ENCODE peak calls at places on chromosome 5, in six cellular contexts. J, A, X, M, G and O are unnamed samples. For H3K9me3, the result is how much of the 10 kb centered on the place peaks cover.

GRCh38 chr5:119054082-119054481 is 16.8 kb upstream of the DMXL1 start:
- DNase-seq in J (no peak), A (no peak), X (no peak), M (no peak), G (no peak), O (no peak)

GRCh38 chr5:94375801-94376200 is 242.6 kb downstream of the KIAA0825 start:
- DNase-seq in J (no peak), A (no peak), X (no peak), M (no peak), G (no peak), O (no peak)

GRCh38 chr5:169174923-169175322 is 126.0 kb downstream of the SLIT3 start:
- DNase-seq in J (no peak), A (no peak), X (no peak), M (no peak), G (no peak), O (no peak)

GRCh38 chr5:176803943-176804498 is 6.3 kb upstream of the UNC5A start:
- DNase-seq in J (no peak), A (no peak), X (no peak), M (no peak), G (no peak), O (no peak)

GRCh38 chr5:80620206-80620605 is 34.2 kb upstream of the MSH3 start:
- DNase-seq in J (no peak), A (no peak), X (peak), M (no peak), G (no peak), O (no peak)

GRCh38 chr5:148849461-148849860 is 23.1 kb downstream of the ADRB2 start:
- DNase-seq in J (no peak), A (no peak), X (no peak), M (no peak), G (peak), O (no peak)

GRCh38 chr5:175842947-175843793 is 28.2 kb upstream of the CPLX2 start:
- DNase-seq in J (no peak), A (peak), X (no peak), M (no peak), G (no peak), O (no peak)

GRCh38 chr5:434443-435146 is 8.4 kb upstream of the EXOC3 start:
- DNase-seq in J (no peak), A (no peak), X (peak), M (peak), G (no peak), O (no peak)

GRCh38 chr5:180522350-180522749 is 28.2 kb downstream of the CNOT6 start:
- DNase-seq in J (no peak), A (no peak), X (no peak), M (no peak), G (no peak), O (no peak)

GRCh38 chr5:2629035-2629434 is 122.4 kb downstream of the IRX2 start:
- DNase-seq in J (no peak), A (no peak), X (no peak), M (no peak), G (no peak), O (no peak)
- H3K9me3 ChIP-seq in J (under half), A (under half), X (under half), M (under half), G (under half), O (under half)

GRCh38 chr5:179269781-179270543 is 75.3 kb downstream of the ADAMTS2 start:
- DNase-seq in J (no peak), A (no peak), X (no peak), M (peak), G (no peak), O (peak)

GRCh38 chr5:179270581-179271300 is 74.5 kb downstream of the ADAMTS2 start:
- DNase-seq in J (no peak), A (no peak), X (peak), M (peak), G (no peak), O (peak)

GRCh38 chr5:179267671-179268071 is 77.6 kb downstream of the ADAMTS2 start:
- DNase-seq in J (no peak), A (no peak), X (peak), M (no peak), G (no peak), O (no peak)

GRCh38 chr5:179268399-179268952 is 76.8 kb downstream of the ADAMTS2 start:
- DNase-seq in J (no peak), A (no peak), X (peak), M (no peak), G (no peak), O (peak)

GRCh38 chr5:179268966-179269693 is 76.1 kb downstream of the ADAMTS2 start:
- DNase-seq in J (no peak), A (no peak), X (peak), M (no peak), G (no peak), O (peak)
- H3K9me3 ChIP-seq in J (under half), A (under half), X (under half), M (under half), G (under half), O (under half)

GRCh38 chr5:84229045-84229444 is 155.6 kb downstream of the EDIL3 start:
- DNase-seq in J (no peak), A (no peak), X (no peak), M (no peak), G (no peak), O (no peak)
- H3K9me3 ChIP-seq in J (under half), A (under half), X (under half), M (under half), G (under half), O (under half)

DNA sequence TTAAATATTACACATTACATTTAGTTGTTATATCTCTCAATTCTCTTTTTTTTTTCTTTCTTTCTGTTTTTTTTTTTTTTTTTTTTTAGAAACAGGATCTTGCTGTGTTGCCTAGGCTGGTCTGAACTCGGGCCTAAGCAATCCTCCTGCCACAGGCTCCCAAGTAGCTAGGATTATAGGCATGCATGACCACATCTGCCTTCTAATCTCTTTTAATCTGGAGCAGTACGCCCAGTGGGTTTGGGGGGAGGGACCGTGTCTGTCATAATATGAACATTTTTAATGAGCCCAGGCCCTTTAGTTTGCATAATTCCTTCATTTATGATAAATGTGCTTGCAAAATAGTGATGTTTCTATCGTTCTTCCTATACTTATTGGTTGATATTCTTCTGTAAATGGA is 10.3 kb downstream of the RHOBTB3 start:
- DNase-seq in J (no peak), A (no peak), X (no peak), M (no peak), G (no peak), O (no peak)
- H3K9me3 ChIP-seq in J (under half), A (under half), X (under half), M (under half), G (under half), O (under half)

GRCh38 chr5:4022991-4023390 is 427.4 kb downstream of the IRX1 start:
- DNase-seq in J (no peak), A (no peak), X (no peak), M (no peak), G (no peak), O (no peak)
- H3K9me3 ChIP-seq in J (under half), A (under half), X (under half), M (under half), G (under half), O (under half)